ENCODE peak calls at places on chromosomes 5 and 9, in six cellular contexts. Q is fibroblast of the conjunctiva, P is CMK, D is HFFc6, L is T follicular helper cell, E is RCC 7860. B is an unnamed sample.

GRCh38 chr5:39219433-39219832 is at the start of gene FYB1:
- DNase-seq in Q (no peak), P (no peak), D (peak; percentile 67), L (no peak), E (no peak), B (no peak)

GRCh38 chr5:172102251-172102870 is 85.7 kb downstream of the STK10 start:
- DNase-seq in Q (no peak), P (no peak), D (no peak), L (no peak), E (no peak), B (peak; percentile 37)

GRCh38 chr9:33942471-33943083 is 106.1 kb downstream of the UBAP2 start:
- DNase-seq in Q (peak; percentile 57), P (no peak), D (peak; percentile 79), L (no peak), E (peak; percentile 60), B (peak; percentile 71)

GRCh38 chr9:105333811-105334210 is 89.4 kb downstream of the SLC44A1 start:
- DNase-seq in Q (no peak), P (no peak), D (no peak), L (no peak), E (no peak), B (no peak)

GRCh38 chr5:125348221-125348692 is 601.8 kb upstream of the ZNF608 start:
- DNase-seq in Q (no peak), P (no peak), D (no peak), L (no peak), E (no peak), B (no peak)

GRCh38 chr5:151340004-151340403 is 7.4 kb downstream of the SLC36A2 start:
- DNase-seq in Q (no peak), P (no peak), D (no peak), L (no peak), E (no peak), B (no peak)

GRCh38 chr5:118326496-118327045 is 661.8 kb downstream of the DTWD2 start:
- DNase-seq in Q (peak; percentile 5), P (no peak), D (no peak), L (no peak), E (no peak), B (peak; percentile 47)

GRCh38 chr9:14423816-14424261 is 109.9 kb upstream of the NFIB start:
- DNase-seq in Q (peak; percentile 34), P (no peak), D (no peak), L (no peak), E (no peak), B (peak; percentile 69)

GRCh38 chr5:174145821-174146220 is 100.3 kb downstream of the NSG2 start:
- DNase-seq in Q (no peak), P (no peak), D (no peak), L (no peak), E (no peak), B (no peak)

GRCh38 chr9:121271368-121272351 is 3.7 kb downstream of the GSN start:
- DNase-seq in Q (no peak), P (no peak), D (peak; percentile 71), L (no peak), E (no peak), B (peak; percentile 56)

GRCh38 chr9:129320575-129321311 is 142.7 kb upstream of the IER5L start:
- DNase-seq in Q (peak; percentile 83), P (no peak), D (peak; percentile 89), L (peak; percentile 32), E (no peak), B (peak; percentile 82)